ENCODE peak calls at places on chromosomes 7 and 10, in five cellular contexts. One of them, this sample, is unnamed.

GRCh38 chr10:43041422-43042342 is 35.2 kb upstream of the RET start:
- DNase-seq in ecto neural progenitor cell: no peak
- DNase-seq in Peyer's patch: no peak
- DNase-seq in iris pigment epithelial cell: no peak
- DNase-seq in neural crest cell: no peak
- DNase-seq in this sample: no peak

GRCh38 chr10:93030409-93030808 is 30.2 kb upstream of the CYP26C1 start:
- DNase-seq in Peyer's patch: no peak
- DNase-seq in ecto neural progenitor cell: no peak
- DNase-seq in iris pigment epithelial cell: peak; percentile 89
- DNase-seq in neural crest cell: no peak
- DNase-seq in this sample: peak; percentile 47

GRCh38 chr7:138449580-138449979 is 10.5 kb upstream of the TRIM24 start:
- DNase-seq in neural crest cell: peak; percentile 45
- DNase-seq in Peyer's patch: no peak
- DNase-seq in ecto neural progenitor cell: no peak
- DNase-seq in iris pigment epithelial cell: no peak
- DNase-seq in this sample: no peak

GRCh38 chr10:4568731-4569130 is 257.3 kb upstream of the AKR1E2 start:
- DNase-seq in ecto neural progenitor cell: no peak
- DNase-seq in neural crest cell: no peak
- DNase-seq in iris pigment epithelial cell: no peak
- DNase-seq in Peyer's patch: no peak
- DNase-seq in this sample: no peak

GRCh38 chr7:150845471-150845870 is 6.8 kb upstream of the AOC1 start:
- DNase-seq in Peyer's patch: no peak
- DNase-seq in neural crest cell: no peak
- DNase-seq in ecto neural progenitor cell: peak; percentile 40
- DNase-seq in iris pigment epithelial cell: no peak
- DNase-seq in this sample: peak; percentile 65

GRCh38 chr7:5507026-5507425 is 83.4 kb upstream of the TNRC18 start:
- DNase-seq in neural crest cell: no peak
- DNase-seq in Peyer's patch: no peak
- DNase-seq in ecto neural progenitor cell: peak; percentile 39
- DNase-seq in iris pigment epithelial cell: no peak
- DNase-seq in this sample: no peak

GRCh38 chr10:114389429-114389828 is 14.9 kb downstream of the AFAP1L2 start:
- DNase-seq in ecto neural progenitor cell: no peak
- DNase-seq in Peyer's patch: no peak
- DNase-seq in neural crest cell: no peak
- DNase-seq in iris pigment epithelial cell: peak; percentile 64
- DNase-seq in this sample: peak; percentile 95

GRCh38 chr10:77163670-77164348 is 473.8 kb downstream of the KCNMA1 start:
- DNase-seq in Peyer's patch: peak; percentile 78
- DNase-seq in ecto neural progenitor cell: no peak
- DNase-seq in iris pigment epithelial cell: peak; percentile 100
- DNase-seq in neural crest cell: no peak
- DNase-seq in this sample: peak; percentile 99

GRCh38 chr7:3861941-3862340 is 560.9 kb downstream of the SDK1 start:
- DNase-seq in neural crest cell: no peak
- DNase-seq in ecto neural progenitor cell: no peak
- DNase-seq in iris pigment epithelial cell: peak; percentile 92
- DNase-seq in Peyer's patch: peak; percentile 54
- DNase-seq in this sample: peak; percentile 95

GRCh38 chr7:19242246-19242645 is 97.0 kb upstream of the FERD3L start:
- DNase-seq in Peyer's patch: no peak
- DNase-seq in ecto neural progenitor cell: no peak
- DNase-seq in iris pigment epithelial cell: no peak
- DNase-seq in neural crest cell: no peak
- DNase-seq in this sample: no peak

GRCh38 chr10:132856869-132857524 is 71.0 kb upstream of the NKX6-2 start:
- DNase-seq in neural crest cell: no peak
- DNase-seq in iris pigment epithelial cell: no peak
- DNase-seq in Peyer's patch: no peak
- DNase-seq in ecto neural progenitor cell: no peak
- DNase-seq in this sample: no peak

GRCh38 chr10:76784076-76784475 is 853.5 kb downstream of the KCNMA1 start:
- DNase-seq in iris pigment epithelial cell: no peak
- DNase-seq in Peyer's patch: no peak
- DNase-seq in neural crest cell: no peak
- DNase-seq in ecto neural progenitor cell: no peak
- DNase-seq in this sample: no peak

GRCh38 chr7:74439546-74439945 is 14.2 kb upstream of the GTF2IRD1 start:
- DNase-seq in iris pigment epithelial cell: no peak
- DNase-seq in ecto neural progenitor cell: no peak
- DNase-seq in neural crest cell: no peak
- DNase-seq in Peyer's patch: no peak
- DNase-seq in this sample: peak; percentile 50

GRCh38 chr10:122296363-122297120 is 25.4 kb downstream of the BTBD16 start:
- DNase-seq in neural crest cell: no peak
- DNase-seq in Peyer's patch: no peak
- DNase-seq in ecto neural progenitor cell: no peak
- DNase-seq in iris pigment epithelial cell: no peak
- DNase-seq in this sample: peak; percentile 86

GRCh38 chr10:91796332-91797076 is 1.7 kb upstream of the TNKS2 start:
- DNase-seq in ecto neural progenitor cell: peak; percentile 68
- DNase-seq in iris pigment epithelial cell: peak; percentile 10
- DNase-seq in Peyer's patch: peak; percentile 79
- DNase-seq in neural crest cell: no peak
- DNase-seq in this sample: peak; percentile 31

GRCh38 chr10:75613685-75614587 is 182.5 kb downstream of the LRMDA start:
- DNase-seq in iris pigment epithelial cell: no peak
- DNase-seq in Peyer's patch: no peak
- DNase-seq in neural crest cell: no peak
- DNase-seq in ecto neural progenitor cell: no peak
- DNase-seq in this sample: no peak

GRCh38 chr7:116495737-116496136 is 3.8 kb upstream of the CAV2 start:
- DNase-seq in Peyer's patch: no peak
- DNase-seq in iris pigment epithelial cell: peak; percentile 67
- DNase-seq in neural crest cell: no peak
- DNase-seq in ecto neural progenitor cell: no peak
- DNase-seq in this sample: no peak